ENCODE peak calls at places on chromosomes 2 and 18, in ten cellular contexts. G, O, S, P, Z, Y, L, E, W and T are unnamed samples. For H3K27me3 and H3K9me3, the result is how much of the 10 kb centered on the place peaks cover.

GRCh38 chr2:208172125-208172524 is 8.7 kb upstream of the CRYGA start:
- DNase-seq in O (no peak), Y (no peak), Z (no peak), G (peak), P (no peak), L (peak), S (no peak), W (no peak), E (no peak), T (no peak)

GRCh38 chr2:26993768-26994167 is 23.3 kb downstream of the MAPRE3 start:
- DNase-seq in Y (no peak), L (no peak), S (no peak), Z (no peak), O (peak), P (no peak), G (no peak), E (no peak), W (no peak), T (no peak)

GRCh38 chr2:239932881-239933735 is 92.0 kb downstream of the NDUFA10 start:
- DNase-seq in O (no peak), Z (no peak), L (no peak), S (no peak), E (no peak), Y (no peak), G (no peak), P (no peak), W (no peak), T (no peak)

GRCh38 chr2:161995553-161996016 is 78.4 kb downstream of the DPP4 start:
- DNase-seq in P (no peak), O (peak), Z (no peak), E (no peak), Y (no peak), L (no peak), S (no peak), W (no peak), G (no peak), T (no peak)

GRCh38 chr2:230828272-230828961 is 36.3 kb upstream of the ITM2C start:
- DNase-seq in Z (no peak), P (no peak), E (no peak), Y (no peak), W (no peak), G (no peak), L (no peak), S (no peak), O (no peak), T (no peak)

GRCh38 chr2:162318280-162319222 is at the start of gene IFIH1:
- DNase-seq in Z (peak), Y (peak), O (peak), W (peak), P (peak), S (peak), G (peak), E (peak), L (peak), T (peak)

GRCh38 chr2:54041135-54041534 is 70.3 kb upstream of the PSME4 start:
- DNase-seq in Y (no peak), O (no peak), Z (peak), S (peak), W (no peak), G (no peak), P (no peak), L (no peak), E (no peak), T (no peak)

GRCh38 chr2:9830685-9831410 is 12.4 kb upstream of the TAF1B start:
- DNase-seq in P (no peak), G (no peak), W (no peak), Y (no peak), Z (no peak), O (no peak), E (peak), S (peak), L (no peak), T (no peak)

GRCh38 chr2:39620067-39620466 is 45.6 kb upstream of the TMEM178A start:
- DNase-seq in E (peak), W (peak), Z (peak), S (peak), O (peak), P (peak), Y (no peak), G (peak), L (peak), T (peak)

GRCh38 chr2:199207011-199207410 is 250.7 kb downstream of the SATB2 start:
- DNase-seq in S (no peak), O (no peak), Z (no peak), G (no peak), P (no peak), Y (no peak), E (no peak), W (no peak), L (no peak), T (no peak)

GRCh38 chr2:70062270-70062669 is 25.0 kb upstream of the PCBP1 start:
- DNase-seq in W (no peak), Z (no peak), Y (no peak), E (no peak), S (no peak), L (no peak), G (no peak), O (no peak), P (no peak), T (no peak)

GRCh38 chr2:170929686-170930050 is 615 bp downstream of the GORASP2 start:
- DNase-seq in Y (no peak), E (peak), S (peak), G (peak), W (peak), Z (peak), O (peak), P (peak), L (peak), T (peak)

GRCh38 chr2:199405241-199405640 is 52.5 kb downstream of the SATB2 start:
- DNase-seq in S (no peak), W (no peak), Z (peak), O (peak), P (peak), E (no peak), G (no peak), L (no peak), Y (no peak), T (no peak)

GRCh38 chr2:950627-950992 is at the start of gene SNTG2:
- DNase-seq in W (peak), P (no peak), S (no peak), Z (no peak), Y (no peak), O (no peak), L (peak), G (peak), E (peak), T (no peak)

GRCh38 chr2:173159794-173160463 is 84.3 kb downstream of the MAP3K20 start:
- DNase-seq in W (peak), L (peak), G (peak), E (peak), S (peak), Z (peak), P (peak), O (peak), Y (peak), T (peak)

GRCh38 chr2:233353101-233353768 is 1.1 kb upstream of the DGKD start:
- DNase-seq in E (no peak), S (no peak), W (peak), Y (no peak), G (peak), O (no peak), L (no peak), P (no peak), Z (no peak), T (no peak)

GRCh38 chr2:101064868-101065549 is 62.9 kb downstream of the RPL31 start:
- DNase-seq in Y (peak), Z (peak), W (no peak), S (peak), O (peak), L (no peak), G (no peak), E (peak), P (peak), T (peak)

GRCh38 chr2:11379558-11379957 is 35.1 kb upstream of the ROCK2 start:
- DNase-seq in E (peak), P (peak), S (peak), Z (no peak), W (no peak), O (no peak), G (no peak), L (no peak), Y (no peak), T (peak)

GRCh38 chr18:23920054-23920453 is 94.5 kb upstream of the TTC39C start:
- DNase-seq in E (no peak), G (no peak), S (peak), W (no peak), P (peak), O (no peak), L (no peak), Z (no peak), Y (no peak), T (no peak)

DNA sequence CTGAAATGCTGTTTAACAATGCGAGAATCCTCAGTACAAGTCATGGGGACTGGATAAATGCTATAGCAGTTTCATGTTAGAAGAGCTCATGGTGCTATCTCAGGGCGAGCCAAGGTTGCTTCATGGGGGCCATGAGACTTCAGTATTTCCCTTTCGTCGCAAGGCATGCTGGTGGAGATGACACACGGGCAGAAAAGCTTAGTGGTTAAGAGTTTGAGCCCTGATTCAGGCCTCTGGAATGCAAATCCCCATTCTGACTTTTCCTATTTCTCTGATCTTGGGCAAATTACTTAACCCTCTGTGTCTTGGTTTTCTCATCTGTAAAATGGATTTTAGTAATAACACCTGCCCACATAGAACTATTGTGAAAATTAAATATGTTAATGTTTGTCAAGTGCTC is 57.4 kb upstream of the EPHA4 start:
- DNase-seq in P (peak), L (no peak), G (no peak), O (peak), Y (no peak), S (peak), W (no peak), E (no peak), Z (peak), T (peak)
- H3K27me3 ChIP-seq in P (under half), L (under half), G (under half), O (under half), Y (under half), S (under half), W (under half), E (under half), Z (under half), T (under half)

GRCh38 chr2:135454608-135455007 is 76.4 kb downstream of the ZRANB3 start:
- DNase-seq in S (no peak), P (no peak), Z (no peak), Y (no peak), L (no peak), E (no peak), W (no peak), O (no peak), G (no peak), T (no peak)
- H3K9me3 ChIP-seq in S (under half), P (under half), Z (under half), Y (under half), L (under half), E (under half), W (under half), O (under half), G (under half), T (under half)

GRCh38 chr2:187942876-187943275 is 348.8 kb upstream of the GULP1 start:
- DNase-seq in Z (no peak), G (no peak), S (no peak), E (no peak), W (no peak), O (peak), Y (no peak), L (no peak), P (no peak), T (no peak)

GRCh38 chr2:187949859-187950258 is 341.8 kb upstream of the GULP1 start:
- DNase-seq in O (no peak), G (no peak), Z (no peak), E (no peak), S (no peak), L (no peak), P (no peak), W (no peak), Y (no peak), T (no peak)

DNA sequence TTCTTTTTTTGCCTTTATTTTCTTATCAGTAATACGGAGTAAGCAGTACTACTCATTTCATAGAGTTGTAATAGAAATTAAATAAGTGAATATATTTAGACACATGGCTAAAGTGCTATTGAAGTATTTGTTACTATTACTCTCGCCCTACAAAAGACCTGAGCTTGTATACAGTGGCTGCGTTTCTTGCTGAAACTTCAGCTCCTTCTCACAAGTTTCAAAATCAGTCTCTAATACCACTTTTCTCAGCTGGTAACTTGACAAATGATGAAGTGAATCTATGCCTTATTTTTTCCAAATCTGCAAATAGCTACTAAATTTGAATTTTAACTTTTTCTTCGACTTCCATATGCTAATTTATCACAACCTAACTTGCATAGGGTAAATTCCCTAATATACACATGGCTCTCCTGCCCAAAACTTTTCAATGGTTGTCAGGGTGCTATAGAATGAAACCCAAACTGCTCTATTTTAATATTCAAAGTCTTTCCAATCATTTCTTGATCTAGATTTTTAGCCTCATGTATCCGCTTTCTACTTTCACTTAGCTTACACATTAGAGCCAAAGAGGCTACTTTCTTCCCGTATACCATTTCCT is 347.8 kb upstream of the GULP1 start:
- DNase-seq in Y (no peak), Z (no peak), O (no peak), L (no peak), P (no peak), S (no peak), E (no peak), G (no peak), W (no peak), T (no peak)
- H3K27me3 ChIP-seq in Y (under half), Z (under half), O (under half), L (under half), P (under half), S (under half), E (under half), G (under half), W (under half), T (under half)

GRCh38 chr2:5894355-5894754 is 202.2 kb downstream of the SOX11 start:
- DNase-seq in P (no peak), G (no peak), E (no peak), W (no peak), S (no peak), Z (no peak), O (no peak), Y (no peak), L (no peak), T (no peak)

GRCh38 chr2:5897249-5897648 is 205.1 kb downstream of the SOX11 start:
- DNase-seq in P (no peak), W (no peak), S (no peak), L (no peak), Z (no peak), E (no peak), Y (no peak), G (no peak), O (no peak), T (no peak)

GRCh38 chr2:5895284-5895683 is 203.1 kb downstream of the SOX11 start:
- DNase-seq in P (no peak), L (no peak), W (no peak), S (no peak), E (no peak), G (no peak), O (no peak), Y (no peak), Z (no peak), T (no peak)

GRCh38 chr2:5898667-5899066 is 206.5 kb downstream of the SOX11 start:
- DNase-seq in O (no peak), Y (no peak), S (no peak), W (no peak), P (no peak), Z (no peak), E (no peak), G (no peak), L (no peak), T (no peak)
- H3K9me3 ChIP-seq in O (under half), Y (under half), S (under half), W (under half), P (under half), Z (under half), E (under half), G (under half), L (under half), T (under half)

DNA sequence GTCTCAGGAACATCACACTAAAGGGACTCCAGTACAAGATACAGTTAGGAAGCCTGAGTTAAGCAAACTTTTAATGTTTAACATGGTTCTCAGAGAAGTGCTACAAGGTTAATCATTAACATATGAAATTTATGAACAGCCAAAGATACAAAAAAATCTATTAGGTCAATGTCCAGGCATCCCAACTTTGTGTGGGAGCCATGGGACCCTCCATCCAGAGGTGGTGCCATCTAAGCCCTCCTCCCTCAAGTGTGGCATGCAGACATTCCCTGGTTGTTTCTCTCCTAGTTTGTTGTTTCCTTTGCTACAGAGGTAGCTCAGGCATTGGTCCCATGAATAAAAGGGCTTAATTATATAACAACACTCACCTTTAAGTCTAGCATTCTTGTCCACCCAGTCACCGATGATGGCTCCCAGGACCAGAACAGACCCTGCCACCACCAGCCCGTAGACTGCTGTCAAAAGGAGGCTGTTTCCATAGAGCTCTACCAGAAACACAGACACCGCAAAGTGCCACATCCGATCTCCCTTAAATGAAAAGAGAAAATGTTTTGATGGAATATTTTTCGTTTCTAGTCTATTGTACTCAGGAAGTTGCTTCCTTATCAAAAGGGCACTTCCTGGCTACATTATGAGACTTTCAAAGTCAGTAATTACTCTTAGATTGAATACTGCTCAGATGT is 5.7 kb downstream of the SLC40A1 start:
- DNase-seq in G (no peak), L (no peak), O (no peak), Z (no peak), W (peak), P (no peak), Y (no peak), E (no peak), S (no peak), T (no peak)
- H3K27me3 ChIP-seq in G (under half), L (under half), O (under half), Z (under half), W (under half), P (under half), Y (half or more), E (under half), S (under half), T (under half)

DNA sequence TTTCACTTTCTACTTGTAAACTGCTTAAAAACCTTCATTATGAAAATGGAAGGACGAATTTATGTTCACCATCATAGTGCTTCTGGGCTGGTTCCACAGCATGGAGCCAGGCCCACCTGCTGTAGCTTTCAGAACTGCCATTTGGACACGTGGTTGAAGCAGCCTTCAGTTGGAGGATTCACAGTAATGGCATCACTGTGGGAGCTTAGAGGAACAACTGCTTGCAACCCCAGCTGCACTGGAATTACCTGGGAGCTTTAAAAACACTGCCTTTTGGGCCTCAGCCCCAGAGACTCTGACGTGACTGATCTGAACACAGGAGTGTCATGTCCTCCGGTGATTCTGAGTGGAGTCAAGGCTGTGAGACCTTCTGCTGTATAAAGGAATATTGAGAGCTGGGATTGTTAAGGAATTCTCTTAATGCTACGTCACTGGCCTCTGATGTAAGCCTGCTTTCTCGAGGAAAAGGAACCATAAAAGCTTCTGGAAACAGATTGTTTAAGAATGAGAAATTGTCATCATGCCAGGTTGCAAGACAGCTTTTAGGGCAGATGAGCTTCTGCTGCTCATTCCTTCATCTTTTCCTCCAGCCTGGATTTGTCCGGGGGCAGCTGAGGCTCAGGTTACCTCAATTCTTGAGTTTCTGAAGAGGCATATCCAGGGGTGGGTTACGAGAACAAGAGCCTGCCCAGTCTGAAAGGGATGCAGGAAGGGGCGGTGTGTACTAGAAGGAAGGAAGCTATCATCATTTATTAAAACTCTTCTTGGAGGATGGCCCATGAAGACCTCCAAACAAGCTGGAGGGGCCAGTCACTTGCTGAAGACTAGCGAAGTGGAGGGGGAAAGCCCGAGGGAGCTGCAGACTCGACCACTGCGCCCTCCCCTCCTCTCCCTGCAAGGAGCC is 1.3 kb upstream of the IL1R1 start:
- DNase-seq in E (no peak), P (peak), Z (no peak), O (peak), W (peak), L (peak), G (no peak), Y (no peak), S (no peak), T (peak)
- H3K9me3 ChIP-seq in E (under half), P (under half), Z (under half), O (under half), W (under half), L (under half), G (under half), Y (under half), S (under half), T (under half)

DNA sequence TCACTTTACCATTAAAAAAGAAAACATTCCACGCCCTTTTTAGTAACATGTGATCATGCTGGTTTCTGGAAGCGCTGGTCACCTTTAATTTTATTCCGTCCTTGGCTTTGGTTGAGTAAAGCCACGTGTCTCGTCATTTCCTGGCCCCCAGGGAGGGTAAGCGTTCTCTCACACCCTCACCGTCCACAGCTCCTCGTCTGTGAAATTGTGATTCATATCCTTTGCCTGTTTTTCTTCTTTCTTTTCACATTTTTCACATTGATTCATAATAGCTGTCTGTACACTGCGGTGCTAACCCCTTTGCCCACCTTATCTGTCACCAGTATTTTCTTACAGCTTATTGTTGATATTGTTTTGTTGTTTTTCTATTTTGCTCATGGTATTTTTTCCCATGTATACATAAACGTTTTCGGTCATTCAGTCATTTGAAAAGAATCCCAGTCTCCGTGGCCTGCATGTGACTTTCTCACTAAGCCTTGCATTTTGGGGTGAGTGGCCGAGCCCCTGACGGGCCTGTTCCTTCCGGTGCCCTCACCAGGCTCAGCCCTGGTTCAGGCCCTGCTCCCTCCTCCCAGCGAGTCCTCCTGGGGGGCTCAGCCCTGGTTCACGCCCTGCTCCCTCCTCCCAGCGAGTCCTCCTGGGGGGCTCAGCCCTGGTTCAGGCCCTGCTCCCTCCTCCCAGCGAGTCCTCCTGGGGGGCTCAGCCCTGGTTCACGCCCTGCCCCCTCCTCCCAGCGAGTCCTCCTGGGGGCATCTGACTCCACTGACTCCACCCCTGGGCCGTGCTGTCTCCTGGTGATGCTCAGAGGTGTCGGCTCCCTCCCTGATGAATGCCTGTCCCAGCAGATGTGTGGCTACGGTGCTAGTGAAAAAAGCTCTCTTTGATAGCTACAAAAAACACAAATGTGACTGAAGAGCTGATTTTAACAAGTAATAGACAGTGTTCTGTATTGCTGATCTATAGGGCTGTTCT is 249.7 kb upstream of the PXDN start:
- DNase-seq in L (no peak), O (peak), P (no peak), W (no peak), G (no peak), S (no peak), E (no peak), Y (no peak), Z (peak), T (peak)
- H3K27me3 ChIP-seq in L (under half), O (under half), P (under half), W (under half), G (under half), S (under half), E (under half), Y (under half), Z (under half), T (under half)